ENCODE peak calls at places on chromosomes 7 and 10, in six cellular contexts. One of them, this sample, is unnamed.

GRCh38 chr7:100488333-100489095 is 4.8 kb downstream of the NYAP1 start:
- DNase-seq in uterus: no peak
- DNase-seq in HCT116: no peak
- DNase-seq in spleen: no peak
- DNase-seq in Peyer's patch: no peak
- DNase-seq in testis: no peak
- DNase-seq in this sample: no peak

GRCh38 chr7:42214063-42214679 is 22.8 kb downstream of the GLI3 start:
- DNase-seq in uterus: no peak
- DNase-seq in HCT116: no peak
- DNase-seq in spleen: no peak
- DNase-seq in Peyer's patch: no peak
- DNase-seq in testis: no peak
- DNase-seq in this sample: no peak

GRCh38 chr7:39453743-39454355 is 112.4 kb upstream of the YAE1 start:
- DNase-seq in uterus: no peak
- DNase-seq in HCT116: peak
- DNase-seq in spleen: no peak
- DNase-seq in Peyer's patch: no peak
- DNase-seq in testis: peak
- DNase-seq in this sample: peak

GRCh38 chr10:95559466-95559865 is 1.7 kb downstream of the SORBS1 start:
- DNase-seq in uterus: peak
- DNase-seq in HCT116: no peak
- DNase-seq in spleen: no peak
- DNase-seq in Peyer's patch: no peak
- DNase-seq in testis: no peak
- DNase-seq in this sample: no peak

GRCh38 chr10:78686444-78687060 is 382.2 kb upstream of the ZMIZ1 start:
- DNase-seq in uterus: no peak
- DNase-seq in HCT116: no peak
- DNase-seq in spleen: no peak
- DNase-seq in Peyer's patch: no peak
- DNase-seq in testis: no peak
- DNase-seq in this sample: no peak

GRCh38 chr10:4812952-4813351 is 13.1 kb upstream of the AKR1E2 start:
- DNase-seq in uterus: no peak
- DNase-seq in HCT116: peak
- DNase-seq in spleen: no peak
- DNase-seq in Peyer's patch: no peak
- DNase-seq in testis: no peak
- DNase-seq in this sample: no peak

GRCh38 chr10:59825932-59826331 is 72.7 kb upstream of the MRLN start:
- DNase-seq in uterus: no peak
- DNase-seq in HCT116: no peak
- DNase-seq in spleen: no peak
- DNase-seq in Peyer's patch: no peak
- DNase-seq in testis: no peak
- DNase-seq in this sample: no peak

GRCh38 chr7:6409991-6410693 is 37.6 kb downstream of the DAGLB start:
- DNase-seq in uterus: no peak
- DNase-seq in HCT116: no peak
- DNase-seq in spleen: peak
- DNase-seq in Peyer's patch: no peak
- DNase-seq in testis: no peak
- DNase-seq in this sample: no peak

GRCh38 chr7:21999896-22000295 is 54.2 kb upstream of the CDCA7L start:
- DNase-seq in uterus: no peak
- DNase-seq in HCT116: no peak
- DNase-seq in spleen: no peak
- DNase-seq in Peyer's patch: no peak
- DNase-seq in testis: no peak
- DNase-seq in this sample: no peak

GRCh38 chr7:116618729-116619128 is 53.3 kb upstream of the MET start:
- DNase-seq in uterus: no peak
- DNase-seq in HCT116: no peak
- DNase-seq in spleen: no peak
- DNase-seq in Peyer's patch: no peak
- DNase-seq in testis: no peak
- DNase-seq in this sample: no peak

GRCh38 chr10:122798704-122799231 is 46.9 kb downstream of the CUZD1 start:
- DNase-seq in uterus: no peak
- DNase-seq in HCT116: no peak
- DNase-seq in spleen: no peak
- DNase-seq in Peyer's patch: no peak
- DNase-seq in testis: no peak
- DNase-seq in this sample: no peak

GRCh38 chr10:86194684-86195083 is 171.9 kb downstream of the GRID1 start:
- DNase-seq in uterus: no peak
- DNase-seq in HCT116: no peak
- DNase-seq in spleen: no peak
- DNase-seq in Peyer's patch: no peak
- DNase-seq in testis: no peak
- DNase-seq in this sample: no peak

GRCh38 chr10:50565301-50566083 is 58.3 kb downstream of the SGMS1 start:
- DNase-seq in uterus: no peak
- DNase-seq in HCT116: no peak
- DNase-seq in spleen: no peak
- DNase-seq in Peyer's patch: no peak
- DNase-seq in testis: no peak
- DNase-seq in this sample: no peak

GRCh38 chr7:31408120-31408729 is 67.7 kb upstream of the NEUROD6 start:
- DNase-seq in uterus: no peak
- DNase-seq in HCT116: peak
- DNase-seq in spleen: no peak
- DNase-seq in Peyer's patch: no peak
- DNase-seq in testis: no peak
- DNase-seq in this sample: no peak

GRCh38 chr7:87712571-87712970 is 84.4 kb downstream of the RUNDC3B start:
- DNase-seq in uterus: no peak
- DNase-seq in HCT116: no peak
- DNase-seq in spleen: no peak
- DNase-seq in Peyer's patch: no peak
- DNase-seq in testis: no peak
- DNase-seq in this sample: no peak

GRCh38 chr7:107922891-107923290 is 31.9 kb downstream of the DLD start:
- DNase-seq in uterus: no peak
- DNase-seq in HCT116: no peak
- DNase-seq in spleen: no peak
- DNase-seq in Peyer's patch: no peak
- DNase-seq in testis: no peak
- DNase-seq in this sample: no peak

GRCh38 chr10:85548038-85548437 is 818.6 kb downstream of the GRID1 start:
- DNase-seq in uterus: no peak
- DNase-seq in HCT116: peak
- DNase-seq in spleen: no peak
- DNase-seq in Peyer's patch: no peak
- DNase-seq in testis: peak
- DNase-seq in this sample: peak

GRCh38 chr7:37947840-37948198 is 27.4 kb downstream of the EPDR1 start:
- DNase-seq in uterus: no peak
- DNase-seq in HCT116: no peak
- DNase-seq in spleen: no peak
- DNase-seq in Peyer's patch: no peak
- DNase-seq in testis: no peak
- DNase-seq in this sample: no peak

GRCh38 chr7:111841596-111842209 is 279.4 kb upstream of the IMMP2L start:
- DNase-seq in uterus: no peak
- DNase-seq in HCT116: no peak
- DNase-seq in spleen: no peak
- DNase-seq in Peyer's patch: no peak
- DNase-seq in testis: no peak
- DNase-seq in this sample: no peak

GRCh38 chr10:103535595-103535994 is 42.1 kb downstream of the NEURL1 start:
- DNase-seq in uterus: no peak
- DNase-seq in HCT116: no peak
- DNase-seq in spleen: peak
- DNase-seq in Peyer's patch: no peak
- DNase-seq in testis: no peak
- DNase-seq in this sample: peak

GRCh38 chr7:22563621-22564241 is 63.7 kb upstream of the STEAP1B start:
- DNase-seq in uterus: no peak
- DNase-seq in HCT116: no peak
- DNase-seq in spleen: no peak
- DNase-seq in Peyer's patch: no peak
- DNase-seq in testis: no peak
- DNase-seq in this sample: no peak

GRCh38 chr7:30162622-30163124 is 27.9 kb downstream of the MTURN start:
- DNase-seq in uterus: no peak
- DNase-seq in HCT116: no peak
- DNase-seq in spleen: no peak
- DNase-seq in Peyer's patch: no peak
- DNase-seq in testis: no peak
- DNase-seq in this sample: no peak

GRCh38 chr7:45980973-45981372 is 59.9 kb upstream of the IGFBP3 start:
- DNase-seq in uterus: no peak
- DNase-seq in HCT116: no peak
- DNase-seq in spleen: no peak
- DNase-seq in Peyer's patch: no peak
- DNase-seq in testis: no peak
- DNase-seq in this sample: no peak

GRCh38 chr7:70098133-70098561 is 499.9 kb downstream of the AUTS2 start:
- DNase-seq in uterus: no peak
- DNase-seq in HCT116: no peak
- DNase-seq in spleen: no peak
- DNase-seq in Peyer's patch: no peak
- DNase-seq in testis: no peak
- DNase-seq in this sample: no peak

GRCh38 chr7:78168869-78169268 is 370.3 kb downstream of the PHTF2 start:
- DNase-seq in uterus: no peak
- DNase-seq in HCT116: no peak
- DNase-seq in spleen: no peak
- DNase-seq in Peyer's patch: no peak
- DNase-seq in testis: no peak
- DNase-seq in this sample: no peak

GRCh38 chr10:6053816-6054581 is 8.2 kb downstream of the IL2RA start:
- DNase-seq in uterus: no peak
- DNase-seq in HCT116: no peak
- DNase-seq in spleen: peak
- DNase-seq in Peyer's patch: peak
- DNase-seq in testis: no peak
- DNase-seq in this sample: no peak

GRCh38 chr10:29563420-29564035 is 71.2 kb downstream of the SVIL start:
- DNase-seq in uterus: no peak
- DNase-seq in HCT116: no peak
- DNase-seq in spleen: no peak
- DNase-seq in Peyer's patch: no peak
- DNase-seq in testis: no peak
- DNase-seq in this sample: no peak

DNA sequence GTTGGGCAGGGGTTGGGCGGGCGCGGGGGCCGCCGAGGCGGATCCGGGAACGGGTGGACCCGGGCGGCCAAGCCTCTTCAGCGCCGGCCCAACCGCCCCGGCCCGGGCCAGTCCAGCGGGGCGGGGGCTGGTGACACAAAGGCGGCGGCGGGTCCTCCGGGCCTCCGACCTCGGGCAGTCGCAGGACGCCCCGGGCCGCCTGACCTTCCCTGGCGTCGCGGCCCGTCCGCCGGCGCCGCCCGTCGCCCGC is 54.2 kb downstream of the METTL2B start:
- DNase-seq in uterus: no peak
- DNase-seq in HCT116: no peak
- DNase-seq in spleen: no peak
- DNase-seq in Peyer's patch: no peak
- DNase-seq in testis: no peak
- DNase-seq in this sample: no peak
- TF ChIP-seq POLR2A in uterus: no peak
- TF ChIP-seq POLR2A in HCT116: peak
- TF ChIP-seq POLR2A in spleen: no peak
- TF ChIP-seq POLR2A in Peyer's patch: no peak
- TF ChIP-seq POLR2A in testis: no peak
- TF ChIP-seq POLR2A in this sample: no peak

DNA sequence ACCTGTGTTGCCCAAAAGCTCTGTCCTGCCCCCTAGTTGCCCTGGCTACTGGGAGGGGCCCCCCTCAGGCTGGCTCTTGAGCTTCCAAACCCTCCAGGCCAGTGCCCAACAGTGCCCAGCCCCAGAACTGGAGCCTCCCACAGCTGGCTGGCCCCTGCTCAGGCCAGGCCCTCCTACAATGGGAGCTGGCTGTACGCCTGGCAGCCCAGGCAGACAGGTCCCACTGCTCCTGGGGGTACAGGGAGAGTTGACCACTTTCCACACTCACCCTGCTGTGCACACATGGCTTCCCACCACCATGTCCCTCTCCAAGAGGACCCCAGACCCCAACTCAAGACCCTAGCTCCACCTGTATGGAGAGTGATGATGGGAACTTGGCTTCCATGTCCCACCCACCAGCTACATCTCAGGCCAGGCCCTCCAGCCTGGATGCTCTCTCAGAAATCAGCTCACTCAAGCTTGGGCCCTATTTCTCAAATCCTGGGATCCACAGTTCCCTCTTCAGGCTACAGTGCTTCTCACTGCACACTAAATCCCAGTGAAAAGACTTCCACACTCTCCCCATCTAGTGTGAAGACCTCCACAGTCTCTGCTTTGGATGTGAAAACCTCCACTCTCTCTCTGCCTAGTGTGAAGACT is 92.6 kb downstream of the OAT start:
- DNase-seq in uterus: no peak
- DNase-seq in HCT116: no peak
- DNase-seq in spleen: peak
- DNase-seq in Peyer's patch: no peak
- DNase-seq in testis: no peak
- DNase-seq in this sample: peak
- H3K27ac ChIP-seq in uterus: no peak
- H3K27ac ChIP-seq in HCT116: no peak
- H3K27ac ChIP-seq in spleen: no peak
- H3K27ac ChIP-seq in Peyer's patch: no peak
- H3K27ac ChIP-seq in testis: no peak
- H3K27ac ChIP-seq in this sample: no peak

GRCh38 chr7:232571-233455 is 40.4 kb downstream of the FAM20C start:
- DNase-seq in uterus: no peak
- DNase-seq in HCT116: no peak
- DNase-seq in spleen: no peak
- DNase-seq in Peyer's patch: no peak
- DNase-seq in testis: no peak
- DNase-seq in this sample: no peak

GRCh38 chr7:231858-232246 is 39.5 kb downstream of the FAM20C start:
- DNase-seq in uterus: no peak
- DNase-seq in HCT116: no peak
- DNase-seq in spleen: no peak
- DNase-seq in Peyer's patch: no peak
- DNase-seq in testis: no peak
- DNase-seq in this sample: no peak

GRCh38 chr7:229184-229964 is 37.0 kb downstream of the FAM20C start:
- DNase-seq in uterus: peak
- DNase-seq in HCT116: no peak
- DNase-seq in spleen: no peak
- DNase-seq in Peyer's patch: peak
- DNase-seq in testis: peak
- DNase-seq in this sample: peak

GRCh38 chr7:230274-230673 is 37.9 kb downstream of the FAM20C start:
- DNase-seq in uterus: no peak
- DNase-seq in HCT116: no peak
- DNase-seq in spleen: no peak
- DNase-seq in Peyer's patch: no peak
- DNase-seq in testis: no peak
- DNase-seq in this sample: no peak

GRCh38 chr7:231030-231857 is 38.9 kb downstream of the FAM20C start:
- DNase-seq in uterus: no peak
- DNase-seq in HCT116: no peak
- DNase-seq in spleen: no peak
- DNase-seq in Peyer's patch: no peak
- DNase-seq in testis: no peak
- DNase-seq in this sample: no peak
- TF ChIP-seq CTCF in uterus: peak
- TF ChIP-seq CTCF in HCT116: no peak
- TF ChIP-seq CTCF in spleen: no peak
- TF ChIP-seq CTCF in Peyer's patch: no peak
- TF ChIP-seq CTCF in testis: no peak
- TF ChIP-seq CTCF in this sample: no peak

GRCh38 chr7:106112118-106112971 is at the start of gene SYPL1:
- DNase-seq in uterus: peak
- DNase-seq in HCT116: peak
- DNase-seq in spleen: peak
- DNase-seq in Peyer's patch: peak
- DNase-seq in testis: peak
- DNase-seq in this sample: peak
- TF ChIP-seq POLR2A in uterus: peak
- TF ChIP-seq POLR2A in HCT116: no peak
- TF ChIP-seq POLR2A in spleen: no peak
- TF ChIP-seq POLR2A in Peyer's patch: peak
- TF ChIP-seq POLR2A in testis: no peak
- TF ChIP-seq POLR2A in this sample: peak